ENCODE peak calls at places on chromosomes 11 and 22, in seven cellular contexts. One of them, this sample, is unnamed.

GRCh38 chr22:40472579-40472978 is 102.2 kb downstream of the SGSM3 start:
- DNase-seq in HTR-8/SVneo: no peak
- DNase-seq in substantia nigra: no peak
- DNase-seq in stimulated activated CD4-positive, alpha-beta T cell treated with anti-CD3 and anti-CD28 coated beads, Interleukin-2, amount 100 ng/mL, for 48 hours: no peak
- DNase-seq in iris pigment epithelial cell: no peak
- DNase-seq in mucosa of descending colon: no peak
- DNase-seq in posterior cingulate gyrus: no peak
- DNase-seq in this sample: no peak

GRCh38 chr11:130740819-130741218 is 175.5 kb downstream of the SNX19 start:
- DNase-seq in substantia nigra: no peak
- DNase-seq in stimulated activated CD4-positive, alpha-beta T cell treated with anti-CD3 and anti-CD28 coated beads, Interleukin-2, amount 100 ng/mL, for 48 hours: no peak
- DNase-seq in posterior cingulate gyrus: no peak
- DNase-seq in HTR-8/SVneo: no peak
- DNase-seq in iris pigment epithelial cell: no peak
- DNase-seq in mucosa of descending colon: no peak
- DNase-seq in this sample: no peak

GRCh38 chr22:47625531-47626427 is 863.3 kb downstream of the TBC1D22A start:
- DNase-seq in stimulated activated CD4-positive, alpha-beta T cell treated with anti-CD3 and anti-CD28 coated beads, Interleukin-2, amount 100 ng/mL, for 48 hours: no peak
- DNase-seq in posterior cingulate gyrus: peak; percentile 3
- DNase-seq in iris pigment epithelial cell: no peak
- DNase-seq in mucosa of descending colon: no peak
- DNase-seq in substantia nigra: no peak
- DNase-seq in HTR-8/SVneo: no peak
- DNase-seq in this sample: no peak

GRCh38 chr11:3107608-3108182 is 50.5 kb upstream of the CARS1 start:
- DNase-seq in iris pigment epithelial cell: no peak
- DNase-seq in stimulated activated CD4-positive, alpha-beta T cell treated with anti-CD3 and anti-CD28 coated beads, Interleukin-2, amount 100 ng/mL, for 48 hours: no peak
- DNase-seq in substantia nigra: no peak
- DNase-seq in posterior cingulate gyrus: no peak
- DNase-seq in HTR-8/SVneo: no peak
- DNase-seq in mucosa of descending colon: no peak
- DNase-seq in this sample: peak; percentile 44

GRCh38 chr11:116644948-116645305 is 127.9 kb downstream of the BUD13 start:
- DNase-seq in stimulated activated CD4-positive, alpha-beta T cell treated with anti-CD3 and anti-CD28 coated beads, Interleukin-2, amount 100 ng/mL, for 48 hours: no peak
- DNase-seq in substantia nigra: no peak
- DNase-seq in HTR-8/SVneo: no peak
- DNase-seq in mucosa of descending colon: no peak
- DNase-seq in iris pigment epithelial cell: no peak
- DNase-seq in posterior cingulate gyrus: no peak
- DNase-seq in this sample: no peak

GRCh38 chr11:86116386-86116726 is 47.5 kb upstream of the PICALM start:
- DNase-seq in substantia nigra: no peak
- DNase-seq in posterior cingulate gyrus: no peak
- DNase-seq in stimulated activated CD4-positive, alpha-beta T cell treated with anti-CD3 and anti-CD28 coated beads, Interleukin-2, amount 100 ng/mL, for 48 hours: no peak
- DNase-seq in iris pigment epithelial cell: peak; percentile 90
- DNase-seq in HTR-8/SVneo: peak; percentile 49
- DNase-seq in mucosa of descending colon: no peak
- DNase-seq in this sample: no peak

GRCh38 chr22:35777335-35777975 is 59.8 kb downstream of the APOL5 start:
- DNase-seq in iris pigment epithelial cell: peak; percentile 92
- DNase-seq in stimulated activated CD4-positive, alpha-beta T cell treated with anti-CD3 and anti-CD28 coated beads, Interleukin-2, amount 100 ng/mL, for 48 hours: no peak
- DNase-seq in mucosa of descending colon: no peak
- DNase-seq in HTR-8/SVneo: peak; percentile 41
- DNase-seq in posterior cingulate gyrus: no peak
- DNase-seq in substantia nigra: no peak
- DNase-seq in this sample: no peak

GRCh38 chr11:46889689-46890475 is 28.5 kb downstream of the LRP4 start:
- DNase-seq in iris pigment epithelial cell: peak; percentile 65
- DNase-seq in substantia nigra: peak; percentile 65
- DNase-seq in stimulated activated CD4-positive, alpha-beta T cell treated with anti-CD3 and anti-CD28 coated beads, Interleukin-2, amount 100 ng/mL, for 48 hours: peak; percentile 81
- DNase-seq in mucosa of descending colon: peak; percentile 94
- DNase-seq in HTR-8/SVneo: peak; percentile 74
- DNase-seq in posterior cingulate gyrus: peak; percentile 76
- DNase-seq in this sample: peak; percentile 73

GRCh38 chr22:36413022-36413770 is 25.4 kb upstream of the MYH9 start:
- DNase-seq in mucosa of descending colon: no peak
- DNase-seq in posterior cingulate gyrus: no peak
- DNase-seq in iris pigment epithelial cell: no peak
- DNase-seq in HTR-8/SVneo: no peak
- DNase-seq in stimulated activated CD4-positive, alpha-beta T cell treated with anti-CD3 and anti-CD28 coated beads, Interleukin-2, amount 100 ng/mL, for 48 hours: no peak
- DNase-seq in substantia nigra: no peak
- DNase-seq in this sample: no peak

GRCh38 chr11:15123849-15124248 is 9.1 kb downstream of the INSC start:
- DNase-seq in HTR-8/SVneo: peak; percentile 6
- DNase-seq in substantia nigra: no peak
- DNase-seq in posterior cingulate gyrus: no peak
- DNase-seq in stimulated activated CD4-positive, alpha-beta T cell treated with anti-CD3 and anti-CD28 coated beads, Interleukin-2, amount 100 ng/mL, for 48 hours: no peak
- DNase-seq in iris pigment epithelial cell: peak; percentile 84
- DNase-seq in mucosa of descending colon: no peak
- DNase-seq in this sample: no peak

GRCh38 chr11:119450590-119450989 is 27.6 kb upstream of the THY1 start:
- DNase-seq in stimulated activated CD4-positive, alpha-beta T cell treated with anti-CD3 and anti-CD28 coated beads, Interleukin-2, amount 100 ng/mL, for 48 hours: no peak
- DNase-seq in posterior cingulate gyrus: no peak
- DNase-seq in HTR-8/SVneo: no peak
- DNase-seq in mucosa of descending colon: no peak
- DNase-seq in substantia nigra: no peak
- DNase-seq in iris pigment epithelial cell: no peak
- DNase-seq in this sample: no peak

GRCh38 chr11:58963551-58964075 is 24.3 kb downstream of the GLYATL1 start:
- DNase-seq in mucosa of descending colon: no peak
- DNase-seq in iris pigment epithelial cell: peak; percentile 72
- DNase-seq in substantia nigra: no peak
- DNase-seq in HTR-8/SVneo: no peak
- DNase-seq in posterior cingulate gyrus: no peak
- DNase-seq in stimulated activated CD4-positive, alpha-beta T cell treated with anti-CD3 and anti-CD28 coated beads, Interleukin-2, amount 100 ng/mL, for 48 hours: no peak
- DNase-seq in this sample: peak; percentile 29

GRCh38 chr22:46779651-46780050 is 17.2 kb downstream of the TBC1D22A start:
- DNase-seq in stimulated activated CD4-positive, alpha-beta T cell treated with anti-CD3 and anti-CD28 coated beads, Interleukin-2, amount 100 ng/mL, for 48 hours: no peak
- DNase-seq in posterior cingulate gyrus: no peak
- DNase-seq in iris pigment epithelial cell: no peak
- DNase-seq in mucosa of descending colon: no peak
- DNase-seq in HTR-8/SVneo: no peak
- DNase-seq in substantia nigra: no peak
- DNase-seq in this sample: no peak

GRCh38 chr22:45526263-45526662 is 23.6 kb downstream of the FBLN1 start:
- DNase-seq in HTR-8/SVneo: no peak
- DNase-seq in mucosa of descending colon: no peak
- DNase-seq in iris pigment epithelial cell: no peak
- DNase-seq in stimulated activated CD4-positive, alpha-beta T cell treated with anti-CD3 and anti-CD28 coated beads, Interleukin-2, amount 100 ng/mL, for 48 hours: no peak
- DNase-seq in substantia nigra: no peak
- DNase-seq in posterior cingulate gyrus: no peak
- DNase-seq in this sample: no peak

GRCh38 chr11:94708642-94709041 is 59.5 kb upstream of the AMOTL1 start:
- DNase-seq in iris pigment epithelial cell: no peak
- DNase-seq in HTR-8/SVneo: no peak
- DNase-seq in mucosa of descending colon: no peak
- DNase-seq in posterior cingulate gyrus: no peak
- DNase-seq in stimulated activated CD4-positive, alpha-beta T cell treated with anti-CD3 and anti-CD28 coated beads, Interleukin-2, amount 100 ng/mL, for 48 hours: no peak
- DNase-seq in substantia nigra: no peak
- DNase-seq in this sample: no peak

GRCh38 chr22:21764038-21764804 is 28.6 kb upstream of the YPEL1 start:
- DNase-seq in stimulated activated CD4-positive, alpha-beta T cell treated with anti-CD3 and anti-CD28 coated beads, Interleukin-2, amount 100 ng/mL, for 48 hours: no peak
- DNase-seq in iris pigment epithelial cell: no peak
- DNase-seq in mucosa of descending colon: no peak
- DNase-seq in substantia nigra: no peak
- DNase-seq in HTR-8/SVneo: no peak
- DNase-seq in posterior cingulate gyrus: no peak
- DNase-seq in this sample: no peak

GRCh38 chr11:78187366-78188011 is 937 bp downstream of the KCTD21 start:
- DNase-seq in stimulated activated CD4-positive, alpha-beta T cell treated with anti-CD3 and anti-CD28 coated beads, Interleukin-2, amount 100 ng/mL, for 48 hours: no peak
- DNase-seq in iris pigment epithelial cell: no peak
- DNase-seq in mucosa of descending colon: no peak
- DNase-seq in substantia nigra: no peak
- DNase-seq in HTR-8/SVneo: no peak
- DNase-seq in posterior cingulate gyrus: no peak
- DNase-seq in this sample: no peak

GRCh38 chr11:8283510-8284272 is 20.0 kb upstream of the LMO1 start:
- DNase-seq in iris pigment epithelial cell: no peak
- DNase-seq in stimulated activated CD4-positive, alpha-beta T cell treated with anti-CD3 and anti-CD28 coated beads, Interleukin-2, amount 100 ng/mL, for 48 hours: no peak
- DNase-seq in substantia nigra: no peak
- DNase-seq in posterior cingulate gyrus: no peak
- DNase-seq in mucosa of descending colon: no peak
- DNase-seq in HTR-8/SVneo: no peak
- DNase-seq in this sample: peak; percentile 40

GRCh38 chr11:95652002-95652472 is 137.5 kb downstream of the FAM76B start:
- DNase-seq in substantia nigra: no peak
- DNase-seq in mucosa of descending colon: no peak
- DNase-seq in posterior cingulate gyrus: no peak
- DNase-seq in stimulated activated CD4-positive, alpha-beta T cell treated with anti-CD3 and anti-CD28 coated beads, Interleukin-2, amount 100 ng/mL, for 48 hours: no peak
- DNase-seq in iris pigment epithelial cell: no peak
- DNase-seq in HTR-8/SVneo: no peak
- DNase-seq in this sample: no peak

GRCh38 chr11:47641585-47642098 is 717 bp downstream of the MTCH2 start:
- DNase-seq in posterior cingulate gyrus: peak; percentile 40
- DNase-seq in mucosa of descending colon: no peak
- DNase-seq in substantia nigra: peak; percentile 37
- DNase-seq in stimulated activated CD4-positive, alpha-beta T cell treated with anti-CD3 and anti-CD28 coated beads, Interleukin-2, amount 100 ng/mL, for 48 hours: no peak
- DNase-seq in HTR-8/SVneo: no peak
- DNase-seq in iris pigment epithelial cell: no peak
- DNase-seq in this sample: no peak

GRCh38 chr11:121459413-121460041 is 6.8 kb upstream of the SORL1-AS1 start:
- DNase-seq in iris pigment epithelial cell: no peak
- DNase-seq in HTR-8/SVneo: no peak
- DNase-seq in substantia nigra: no peak
- DNase-seq in mucosa of descending colon: no peak
- DNase-seq in stimulated activated CD4-positive, alpha-beta T cell treated with anti-CD3 and anti-CD28 coated beads, Interleukin-2, amount 100 ng/mL, for 48 hours: no peak
- DNase-seq in posterior cingulate gyrus: no peak
- DNase-seq in this sample: peak; percentile 54

GRCh38 chr11:73404506-73405145 is 28.4 kb downstream of the RELT start:
- DNase-seq in mucosa of descending colon: no peak
- DNase-seq in substantia nigra: no peak
- DNase-seq in stimulated activated CD4-positive, alpha-beta T cell treated with anti-CD3 and anti-CD28 coated beads, Interleukin-2, amount 100 ng/mL, for 48 hours: no peak
- DNase-seq in HTR-8/SVneo: no peak
- DNase-seq in iris pigment epithelial cell: no peak
- DNase-seq in posterior cingulate gyrus: no peak
- DNase-seq in this sample: peak; percentile 42

GRCh38 chr11:65927904-65928397 is 8.7 kb downstream of the DRAP1 start:
- DNase-seq in posterior cingulate gyrus: no peak
- DNase-seq in HTR-8/SVneo: no peak
- DNase-seq in iris pigment epithelial cell: peak; percentile 31
- DNase-seq in stimulated activated CD4-positive, alpha-beta T cell treated with anti-CD3 and anti-CD28 coated beads, Interleukin-2, amount 100 ng/mL, for 48 hours: peak; percentile 59
- DNase-seq in mucosa of descending colon: peak; percentile 72
- DNase-seq in substantia nigra: no peak
- DNase-seq in this sample: peak; percentile 36

GRCh38 chr11:61041755-61042518 is 60.4 kb upstream of the CD5 start:
- DNase-seq in stimulated activated CD4-positive, alpha-beta T cell treated with anti-CD3 and anti-CD28 coated beads, Interleukin-2, amount 100 ng/mL, for 48 hours: no peak
- DNase-seq in HTR-8/SVneo: no peak
- DNase-seq in posterior cingulate gyrus: no peak
- DNase-seq in substantia nigra: no peak
- DNase-seq in iris pigment epithelial cell: no peak
- DNase-seq in mucosa of descending colon: peak; percentile 68
- DNase-seq in this sample: no peak

GRCh38 chr22:46237453-46238158 is 12.5 kb downstream of the CDPF1 start:
- DNase-seq in substantia nigra: peak; percentile 16
- DNase-seq in posterior cingulate gyrus: no peak
- DNase-seq in mucosa of descending colon: no peak
- DNase-seq in iris pigment epithelial cell: no peak
- DNase-seq in HTR-8/SVneo: no peak
- DNase-seq in stimulated activated CD4-positive, alpha-beta T cell treated with anti-CD3 and anti-CD28 coated beads, Interleukin-2, amount 100 ng/mL, for 48 hours: no peak
- DNase-seq in this sample: no peak

GRCh38 chr11:65883786-65884715 is 4.2 kb downstream of the FIBP start:
- DNase-seq in posterior cingulate gyrus: no peak
- DNase-seq in stimulated activated CD4-positive, alpha-beta T cell treated with anti-CD3 and anti-CD28 coated beads, Interleukin-2, amount 100 ng/mL, for 48 hours: no peak
- DNase-seq in mucosa of descending colon: peak; percentile 16
- DNase-seq in substantia nigra: no peak
- DNase-seq in HTR-8/SVneo: no peak
- DNase-seq in iris pigment epithelial cell: no peak
- DNase-seq in this sample: no peak

GRCh38 chr22:34278121-34278520 is 357.8 kb upstream of the LARGE1 start:
- DNase-seq in iris pigment epithelial cell: no peak
- DNase-seq in stimulated activated CD4-positive, alpha-beta T cell treated with anti-CD3 and anti-CD28 coated beads, Interleukin-2, amount 100 ng/mL, for 48 hours: no peak
- DNase-seq in posterior cingulate gyrus: no peak
- DNase-seq in substantia nigra: no peak
- DNase-seq in HTR-8/SVneo: no peak
- DNase-seq in mucosa of descending colon: no peak
- DNase-seq in this sample: no peak

GRCh38 chr11:10893713-10894112 is 35.9 kb upstream of the ZBED5 start:
- DNase-seq in iris pigment epithelial cell: peak; percentile 74
- DNase-seq in HTR-8/SVneo: no peak
- DNase-seq in posterior cingulate gyrus: no peak
- DNase-seq in mucosa of descending colon: peak; percentile 29
- DNase-seq in stimulated activated CD4-positive, alpha-beta T cell treated with anti-CD3 and anti-CD28 coated beads, Interleukin-2, amount 100 ng/mL, for 48 hours: no peak
- DNase-seq in substantia nigra: no peak
- DNase-seq in this sample: no peak

GRCh38 chr11:125337836-125338235 is 158.2 kb downstream of the FEZ1 start:
- DNase-seq in HTR-8/SVneo: no peak
- DNase-seq in iris pigment epithelial cell: no peak
- DNase-seq in stimulated activated CD4-positive, alpha-beta T cell treated with anti-CD3 and anti-CD28 coated beads, Interleukin-2, amount 100 ng/mL, for 48 hours: no peak
- DNase-seq in substantia nigra: no peak
- DNase-seq in posterior cingulate gyrus: no peak
- DNase-seq in mucosa of descending colon: no peak
- DNase-seq in this sample: no peak

GRCh38 chr11:64762277-64762915 is 2.6 kb upstream of the PYGM start:
- DNase-seq in iris pigment epithelial cell: no peak
- DNase-seq in HTR-8/SVneo: no peak
- DNase-seq in stimulated activated CD4-positive, alpha-beta T cell treated with anti-CD3 and anti-CD28 coated beads, Interleukin-2, amount 100 ng/mL, for 48 hours: no peak
- DNase-seq in posterior cingulate gyrus: peak; percentile 15
- DNase-seq in substantia nigra: peak; percentile 26
- DNase-seq in mucosa of descending colon: no peak
- DNase-seq in this sample: no peak

GRCh38 chr11:65108469-65109123 is 3.1 kb upstream of the TM7SF2 start:
- DNase-seq in posterior cingulate gyrus: no peak
- DNase-seq in iris pigment epithelial cell: no peak
- DNase-seq in substantia nigra: no peak
- DNase-seq in mucosa of descending colon: no peak
- DNase-seq in stimulated activated CD4-positive, alpha-beta T cell treated with anti-CD3 and anti-CD28 coated beads, Interleukin-2, amount 100 ng/mL, for 48 hours: no peak
- DNase-seq in HTR-8/SVneo: no peak
- DNase-seq in this sample: no peak

GRCh38 chr22:20524004-20524481 is 16.6 kb downstream of the MED15 start:
- DNase-seq in mucosa of descending colon: no peak
- DNase-seq in iris pigment epithelial cell: no peak
- DNase-seq in substantia nigra: no peak
- DNase-seq in stimulated activated CD4-positive, alpha-beta T cell treated with anti-CD3 and anti-CD28 coated beads, Interleukin-2, amount 100 ng/mL, for 48 hours: no peak
- DNase-seq in HTR-8/SVneo: no peak
- DNase-seq in posterior cingulate gyrus: no peak
- DNase-seq in this sample: no peak

GRCh38 chr11:105935791-105936190 is 86.2 kb downstream of the MSANTD4 start:
- DNase-seq in iris pigment epithelial cell: peak; percentile 42
- DNase-seq in substantia nigra: peak; percentile 40
- DNase-seq in stimulated activated CD4-positive, alpha-beta T cell treated with anti-CD3 and anti-CD28 coated beads, Interleukin-2, amount 100 ng/mL, for 48 hours: no peak
- DNase-seq in mucosa of descending colon: no peak
- DNase-seq in posterior cingulate gyrus: no peak
- DNase-seq in HTR-8/SVneo: no peak
- DNase-seq in this sample: no peak

This sample was measured in right lobe of liver.